ENCODE peak calls at places on chromosome 20, in seven cellular contexts. One of them, this sample, is unnamed.

GRCh38 chr20:8656335-8656734 is 412.6 kb upstream of the PLCB4 start:
- DNase-seq in HCT116: no peak
- DNase-seq in H1: no peak
- DNase-seq in GM12878: no peak
- DNase-seq in K562: no peak
- DNase-seq in SK-N-SH: no peak
- DNase-seq in HepG2: peak
- DNase-seq in this sample: no peak

GRCh38 chr20:50788045-50788867 is 6.6 kb upstream of the BCAS4 start:
- DNase-seq in K562: peak
- DNase-seq in HepG2: peak
- DNase-seq in SK-N-SH: peak
- DNase-seq in HCT116: peak
- DNase-seq in GM12878: no peak
- DNase-seq in H1: no peak
- DNase-seq in this sample: peak

GRCh38 chr20:37901280-37901666 is 1.7 kb upstream of the VSTM2L start:
- DNase-seq in GM12878: no peak
- DNase-seq in SK-N-SH: no peak
- DNase-seq in H1: no peak
- DNase-seq in HCT116: no peak
- DNase-seq in HepG2: no peak
- DNase-seq in K562: peak
- DNase-seq in this sample: no peak

GRCh38 chr20:10466325-10466724 is 31.2 kb downstream of the SLX4IP start:
- DNase-seq in K562: no peak
- DNase-seq in SK-N-SH: no peak
- DNase-seq in GM12878: no peak
- DNase-seq in HepG2: no peak
- DNase-seq in H1: no peak
- DNase-seq in HCT116: no peak
- DNase-seq in this sample: no peak

GRCh38 chr20:25117961-25118360 is 36.0 kb upstream of the VSX1 start:
- DNase-seq in HCT116: no peak
- DNase-seq in GM12878: no peak
- DNase-seq in K562: no peak
- DNase-seq in HepG2: no peak
- DNase-seq in SK-N-SH: no peak
- DNase-seq in H1: peak
- DNase-seq in this sample: no peak

GRCh38 chr20:199996-200395 is 10.5 kb upstream of the DEFB128 start:
- DNase-seq in K562: no peak
- DNase-seq in HCT116: no peak
- DNase-seq in SK-N-SH: no peak
- DNase-seq in GM12878: no peak
- DNase-seq in HepG2: no peak
- DNase-seq in H1: no peak
- DNase-seq in this sample: no peak

GRCh38 chr20:9114709-9115108 is 45.8 kb downstream of the PLCB4 start:
- DNase-seq in SK-N-SH: no peak
- DNase-seq in HepG2: no peak
- DNase-seq in GM12878: no peak
- DNase-seq in H1: no peak
- DNase-seq in HCT116: no peak
- DNase-seq in K562: no peak
- DNase-seq in this sample: no peak

GRCh38 chr20:10673831-10674683 is at the start of gene JAG1:
- DNase-seq in HCT116: peak
- DNase-seq in GM12878: peak
- DNase-seq in HepG2: peak
- DNase-seq in K562: peak
- DNase-seq in SK-N-SH: peak
- DNase-seq in H1: peak
- DNase-seq in this sample: peak

GRCh38 chr20:38141889-38142494 is 23.1 kb downstream of the TGM2 start:
- DNase-seq in GM12878: no peak
- DNase-seq in K562: no peak
- DNase-seq in SK-N-SH: no peak
- DNase-seq in H1: no peak
- DNase-seq in HCT116: no peak
- DNase-seq in HepG2: no peak
- DNase-seq in this sample: no peak

GRCh38 chr20:25196701-25197120 is 1.2 kb downstream of the ENTPD6 start:
- DNase-seq in HepG2: no peak
- DNase-seq in H1: peak
- DNase-seq in K562: no peak
- DNase-seq in GM12878: no peak
- DNase-seq in HCT116: no peak
- DNase-seq in SK-N-SH: no peak
- DNase-seq in this sample: no peak

GRCh38 chr20:13995841-13996240 is 525 bp downstream of the MACROD2 start:
- DNase-seq in H1: peak
- DNase-seq in SK-N-SH: peak
- DNase-seq in GM12878: no peak
- DNase-seq in HCT116: no peak
- DNase-seq in HepG2: no peak
- DNase-seq in K562: no peak
- DNase-seq in this sample: peak

GRCh38 chr20:49914310-49915117 is 815 bp downstream of the SPATA2 start:
- DNase-seq in HepG2: no peak
- DNase-seq in GM12878: no peak
- DNase-seq in SK-N-SH: no peak
- DNase-seq in K562: no peak
- DNase-seq in HCT116: no peak
- DNase-seq in H1: no peak
- DNase-seq in this sample: peak

GRCh38 chr20:35954907-35955251 is 577 bp upstream of the SCAND1 start:
- DNase-seq in HCT116: no peak
- DNase-seq in SK-N-SH: no peak
- DNase-seq in H1: no peak
- DNase-seq in K562: no peak
- DNase-seq in HepG2: peak
- DNase-seq in GM12878: no peak
- DNase-seq in this sample: no peak

GRCh38 chr20:37498066-37498702 is 22.9 kb upstream of the NNAT start:
- DNase-seq in H1: no peak
- DNase-seq in GM12878: no peak
- DNase-seq in SK-N-SH: no peak
- DNase-seq in HepG2: no peak
- DNase-seq in HCT116: no peak
- DNase-seq in K562: no peak
- DNase-seq in this sample: no peak

GRCh38 chr20:31485450-31486339 is 10.6 kb downstream of the REM1 start:
- DNase-seq in HCT116: no peak
- DNase-seq in SK-N-SH: peak
- DNase-seq in K562: peak
- DNase-seq in H1: no peak
- DNase-seq in GM12878: no peak
- DNase-seq in HepG2: no peak
- DNase-seq in this sample: no peak

GRCh38 chr20:60999256-60999655 is 252.8 kb upstream of the CDH4 start:
- DNase-seq in SK-N-SH: no peak
- DNase-seq in H1: no peak
- DNase-seq in HCT116: no peak
- DNase-seq in HepG2: no peak
- DNase-seq in GM12878: no peak
- DNase-seq in K562: no peak
- DNase-seq in this sample: no peak

GRCh38 chr20:24954151-24954550 is 5.1 kb downstream of the CST7 start:
- DNase-seq in SK-N-SH: no peak
- DNase-seq in GM12878: no peak
- DNase-seq in HCT116: no peak
- DNase-seq in HepG2: no peak
- DNase-seq in K562: no peak
- DNase-seq in H1: no peak
- DNase-seq in this sample: no peak

GRCh38 chr20:39252035-39252434 is 289.9 kb downstream of the DHX35 start:
- DNase-seq in HCT116: no peak
- DNase-seq in H1: no peak
- DNase-seq in K562: no peak
- DNase-seq in HepG2: no peak
- DNase-seq in GM12878: no peak
- DNase-seq in SK-N-SH: no peak
- DNase-seq in this sample: no peak

GRCh38 chr20:17570347-17571152 is 675 bp downstream of the DSTN start:
- DNase-seq in GM12878: no peak
- DNase-seq in H1: peak
- DNase-seq in SK-N-SH: peak
- DNase-seq in HepG2: peak
- DNase-seq in HCT116: peak
- DNase-seq in K562: peak
- DNase-seq in this sample: peak

GRCh38 chr20:35544436-35544835 is 2.6 kb downstream of the ERGIC3 start:
- DNase-seq in K562: no peak
- DNase-seq in SK-N-SH: no peak
- DNase-seq in H1: no peak
- DNase-seq in HepG2: no peak
- DNase-seq in HCT116: no peak
- DNase-seq in GM12878: no peak
- DNase-seq in this sample: no peak

GRCh38 chr20:57755609-57756008 is 45.8 kb upstream of the PMEPA1 start:
- DNase-seq in SK-N-SH: no peak
- DNase-seq in GM12878: no peak
- DNase-seq in HepG2: no peak
- DNase-seq in H1: no peak
- DNase-seq in K562: no peak
- DNase-seq in HCT116: no peak
- DNase-seq in this sample: peak
- TF ChIP-seq JUND in SK-N-SH: no peak
- TF ChIP-seq JUND in GM12878: no peak
- TF ChIP-seq JUND in HepG2: no peak
- TF ChIP-seq JUND in H1: no peak
- TF ChIP-seq JUND in K562: no peak
- TF ChIP-seq JUND in HCT116: no peak
- TF ChIP-seq JUND in this sample: no peak

DNA sequence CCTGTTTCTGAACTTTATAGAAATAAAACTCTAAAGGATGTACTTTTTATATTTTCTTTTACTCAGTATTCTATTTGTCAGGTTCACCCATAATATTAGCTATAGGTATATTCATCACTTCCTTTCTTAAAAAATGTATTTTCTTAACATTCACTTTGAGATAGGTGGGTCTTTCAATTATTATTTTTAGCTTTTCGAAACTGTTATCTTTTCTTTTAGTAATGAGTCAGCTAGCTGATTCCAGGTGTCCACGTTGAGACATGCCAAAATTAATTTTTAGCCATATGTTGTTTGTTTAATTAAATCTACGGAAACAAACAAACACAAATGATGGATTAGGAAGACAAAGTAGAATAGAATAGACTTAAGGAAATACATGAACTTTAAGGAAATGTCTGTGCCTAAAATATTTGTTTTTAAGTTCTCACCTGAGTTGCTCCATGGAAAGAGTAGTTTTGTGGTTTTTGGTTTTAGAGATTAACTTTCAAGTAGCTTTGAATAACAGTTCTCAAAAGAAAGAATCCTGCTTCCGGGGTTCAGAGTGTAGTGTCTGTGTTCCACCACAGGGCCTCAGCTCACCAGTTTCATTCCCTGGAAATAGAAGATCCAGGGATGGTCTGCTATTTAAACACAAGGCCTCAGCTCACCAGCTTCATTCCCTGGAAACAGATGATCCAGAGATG is 435.0 kb downstream of the HAO1 start:
- DNase-seq in HepG2: no peak
- DNase-seq in HCT116: no peak
- DNase-seq in K562: no peak
- DNase-seq in GM12878: no peak
- DNase-seq in H1: no peak
- DNase-seq in SK-N-SH: no peak
- DNase-seq in this sample: no peak
- TF ChIP-seq JUND in HepG2: no peak
- TF ChIP-seq JUND in HCT116: no peak
- TF ChIP-seq JUND in K562: no peak
- TF ChIP-seq JUND in GM12878: no peak
- TF ChIP-seq JUND in H1: no peak
- TF ChIP-seq JUND in SK-N-SH: no peak
- TF ChIP-seq JUND in this sample: no peak

GRCh38 chr20:44335675-44336074 is 1.2 kb upstream of the R3HDML start:
- DNase-seq in GM12878: no peak
- DNase-seq in SK-N-SH: no peak
- DNase-seq in HepG2: no peak
- DNase-seq in H1: no peak
- DNase-seq in HCT116: no peak
- DNase-seq in K562: no peak
- DNase-seq in this sample: no peak
- TF ChIP-seq JUND in GM12878: no peak
- TF ChIP-seq JUND in SK-N-SH: no peak
- TF ChIP-seq JUND in HepG2: no peak
- TF ChIP-seq JUND in H1: no peak
- TF ChIP-seq JUND in HCT116: no peak
- TF ChIP-seq JUND in K562: no peak
- TF ChIP-seq JUND in this sample: no peak

GRCh38 chr20:3242167-3242692 is 3.2 kb upstream of the SLC4A11 start:
- DNase-seq in H1: no peak
- DNase-seq in K562: no peak
- DNase-seq in HCT116: no peak
- DNase-seq in SK-N-SH: no peak
- DNase-seq in GM12878: no peak
- DNase-seq in HepG2: peak
- DNase-seq in this sample: no peak

GRCh38 chr20:3244613-3245012 is 5.6 kb upstream of the SLC4A11 start:
- DNase-seq in SK-N-SH: no peak
- DNase-seq in K562: no peak
- DNase-seq in HCT116: no peak
- DNase-seq in HepG2: no peak
- DNase-seq in GM12878: no peak
- DNase-seq in H1: no peak
- DNase-seq in this sample: no peak

GRCh38 chr20:3245156-3245555 is 6.2 kb upstream of the SLC4A11 start:
- DNase-seq in HepG2: peak
- DNase-seq in H1: no peak
- DNase-seq in GM12878: no peak
- DNase-seq in K562: no peak
- DNase-seq in SK-N-SH: no peak
- DNase-seq in HCT116: no peak
- DNase-seq in this sample: no peak

GRCh38 chr20:3245711-3246110 is 6.7 kb upstream of the SLC4A11 start:
- DNase-seq in K562: no peak
- DNase-seq in SK-N-SH: no peak
- DNase-seq in HepG2: no peak
- DNase-seq in GM12878: no peak
- DNase-seq in H1: no peak
- DNase-seq in HCT116: no peak
- DNase-seq in this sample: no peak

DNA sequence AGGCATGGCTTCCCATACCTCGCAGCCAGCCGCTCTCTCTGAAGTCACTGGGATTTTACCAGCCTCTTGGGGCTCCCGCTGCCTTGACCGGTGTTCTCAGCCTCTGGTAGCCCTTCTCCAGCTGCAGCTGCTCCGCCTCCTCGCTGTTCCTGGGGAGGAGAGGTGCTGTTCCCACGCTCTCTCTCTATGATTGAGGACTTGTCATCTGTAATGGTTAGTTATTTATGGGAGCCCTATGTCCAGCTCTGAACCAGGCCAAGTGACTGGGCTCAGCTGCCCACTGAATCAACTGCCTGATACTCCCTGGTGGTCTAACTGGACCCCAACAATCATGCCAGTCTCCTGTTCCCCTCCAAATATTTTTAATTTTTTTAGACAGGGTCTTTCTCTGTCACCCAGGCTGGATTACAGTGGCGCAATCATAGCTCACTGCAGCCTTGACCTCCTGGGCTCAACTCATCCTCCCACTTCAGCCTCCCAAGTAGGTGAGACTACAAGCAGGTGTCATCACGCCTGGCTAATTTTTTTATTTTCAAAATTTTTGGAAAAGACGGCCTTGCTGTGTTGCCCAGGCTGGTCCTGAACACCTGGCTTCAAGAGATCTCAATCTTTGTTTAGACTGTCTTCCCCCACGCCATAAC is 4.8 kb upstream of the SLC4A11 start:
- DNase-seq in H1: no peak
- DNase-seq in HepG2: no peak
- DNase-seq in GM12878: no peak
- DNase-seq in K562: no peak
- DNase-seq in SK-N-SH: no peak
- DNase-seq in HCT116: no peak
- DNase-seq in this sample: no peak
- TF ChIP-seq JUND in H1: no peak
- TF ChIP-seq JUND in HepG2: no peak
- TF ChIP-seq JUND in GM12878: no peak
- TF ChIP-seq JUND in K562: no peak
- TF ChIP-seq JUND in SK-N-SH: no peak
- TF ChIP-seq JUND in HCT116: no peak
- TF ChIP-seq JUND in this sample: no peak